ENCODE peak calls at places on chromosomes 1 and 21, in nine cellular contexts. M, D, Z, J, X, V, P, O and W are unnamed samples.

GRCh38 chr1:213120961-213121360 is 69.9 kb downstream of the RPS6KC1 start:
- DNase-seq in M (no peak), D (no peak), Z (no peak), J (no peak), X (no peak), V (no peak), P (no peak), O (no peak), W (no peak)

GRCh38 chr1:159943908-159944622 is 1.3 kb downstream of the IGSF9 start:
- DNase-seq in M (no peak), D (no peak), Z (no peak), J (no peak), X (no peak), V (no peak), P (no peak), O (no peak), W (no peak)

GRCh38 chr1:246497331-246497915 is 9.7 kb downstream of the SMYD3 start:
- DNase-seq in M (no peak), D (no peak), Z (no peak), J (no peak), X (no peak), V (no peak), P (no peak), O (no peak), W (no peak)

GRCh38 chr1:5994713-5995621 is 2.7 kb upstream of the NPHP4 start:
- DNase-seq in M (no peak), D (peak; percentile 57), Z (peak; percentile 50), J (no peak), X (no peak), V (no peak), P (peak; percentile 68), O (peak; percentile 69), W (no peak)

GRCh38 chr1:117600325-117600916 is 5.4 kb upstream of the TENT5C start:
- DNase-seq in M (peak; percentile 10), D (no peak), Z (no peak), J (no peak), X (peak; percentile 0), V (no peak), P (no peak), O (no peak), W (no peak)

GRCh38 chr1:30123036-30123535 is 600.3 kb downstream of the MATN1 start:
- DNase-seq in M (no peak), D (no peak), Z (no peak), J (no peak), X (no peak), V (no peak), P (no peak), O (no peak), W (no peak)

GRCh38 chr1:113106910-113107309 is 33.9 kb downstream of the LRIG2 start:
- DNase-seq in M (no peak), D (no peak), Z (no peak), J (no peak), X (no peak), V (no peak), P (no peak), O (no peak), W (no peak)

GRCh38 chr21:34141373-34141772 is 68.0 kb downstream of the MRPS6 start:
- DNase-seq in M (no peak), D (no peak), Z (no peak), J (peak; percentile 87), X (no peak), V (no peak), P (no peak), O (no peak), W (no peak)

GRCh38 chr1:197774691-197775281 is 494 bp downstream of the DENND1B start:
- DNase-seq in M (peak; percentile 52), D (peak; percentile 16), Z (peak; percentile 78), J (no peak), X (peak; percentile 63), V (peak; percentile 51), P (peak; percentile 92), O (peak; percentile 68), W (no peak)

GRCh38 chr1:197778326-197778922 is 3.1 kb upstream of the DENND1B start:
- DNase-seq in M (no peak), D (no peak), Z (no peak), J (no peak), X (no peak), V (no peak), P (no peak), O (no peak), W (no peak)

GRCh38 chr1:197773856-197774255 is 1.4 kb downstream of the DENND1B start:
- DNase-seq in M (no peak), D (no peak), Z (no peak), J (no peak), X (no peak), V (no peak), P (no peak), O (no peak), W (no peak)

GRCh38 chr1:197776348-197777082 is 1.2 kb upstream of the DENND1B start:
- DNase-seq in M (no peak), D (no peak), Z (no peak), J (no peak), X (no peak), V (no peak), P (no peak), O (no peak), W (no peak)

DNA sequence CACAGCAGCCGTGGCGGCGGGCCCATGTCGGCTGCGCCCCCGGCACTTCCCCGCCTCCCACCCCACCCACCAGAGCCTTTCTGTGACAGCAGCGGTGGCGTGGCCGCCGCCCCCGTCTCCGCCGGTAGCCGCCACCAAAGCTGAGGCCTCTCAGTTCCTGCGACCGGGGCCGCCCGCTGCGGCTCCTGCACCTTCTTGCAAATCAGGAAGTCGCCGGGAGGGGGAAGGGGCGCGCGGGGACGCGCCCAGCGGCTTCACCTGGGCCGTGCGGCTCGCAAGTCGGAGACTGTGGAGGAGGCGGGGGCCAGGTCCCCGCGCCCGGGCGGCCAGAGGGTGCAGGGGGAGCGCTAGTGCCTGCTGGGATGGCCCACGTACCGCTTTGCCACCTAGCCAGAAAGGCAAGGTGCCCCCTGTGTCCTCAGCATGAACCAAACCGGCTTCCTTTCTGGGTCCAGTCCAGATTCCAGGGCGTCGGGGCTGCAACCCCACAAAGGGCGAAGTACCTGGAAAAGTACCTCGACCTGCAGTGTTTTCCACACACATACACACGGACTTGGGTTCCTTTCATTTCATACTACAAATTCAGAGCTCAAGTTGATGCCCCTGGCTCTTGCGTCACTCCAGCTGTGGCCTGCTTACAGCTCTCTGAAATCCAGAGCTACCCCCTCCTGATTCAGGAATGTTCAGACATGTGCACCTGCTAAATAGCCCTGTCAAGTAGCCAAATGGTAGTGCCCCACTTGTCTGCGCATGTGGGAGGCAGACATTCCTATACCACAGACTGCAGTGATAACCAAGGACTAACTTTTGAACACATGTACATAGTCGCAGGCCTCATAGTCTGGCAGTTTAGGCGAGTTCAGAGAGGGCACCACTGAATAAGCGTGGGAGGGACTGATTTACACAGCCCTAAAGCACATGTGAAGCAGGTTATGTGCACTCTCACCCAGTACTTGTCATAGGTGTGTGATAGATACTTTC is at the start of gene DENND1B:
- DNase-seq in M (peak; percentile 77), D (peak; percentile 64), Z (peak; percentile 83), J (peak; percentile 94), X (peak; percentile 81), V (peak; percentile 60), P (peak; percentile 98), O (peak; percentile 95), W (peak; percentile 85)
- TF ChIP-seq CTCF in M (no peak), D (peak; percentile 15), Z (peak; percentile 16), J (no peak), X (no peak), V (no peak), P (peak; percentile 15), O (peak; percentile 12), W (no peak)

GRCh38 chr1:25523512-25523911 is 19.9 kb upstream of the LDLRAP1 start:
- DNase-seq in M (no peak), D (no peak), Z (no peak), J (no peak), X (no peak), V (no peak), P (no peak), O (no peak), W (no peak)
- TF ChIP-seq CTCF in M (no peak), D (no peak), Z (no peak), J (no peak), X (no peak), V (no peak), P (no peak), O (no peak), W (no peak)

DNA sequence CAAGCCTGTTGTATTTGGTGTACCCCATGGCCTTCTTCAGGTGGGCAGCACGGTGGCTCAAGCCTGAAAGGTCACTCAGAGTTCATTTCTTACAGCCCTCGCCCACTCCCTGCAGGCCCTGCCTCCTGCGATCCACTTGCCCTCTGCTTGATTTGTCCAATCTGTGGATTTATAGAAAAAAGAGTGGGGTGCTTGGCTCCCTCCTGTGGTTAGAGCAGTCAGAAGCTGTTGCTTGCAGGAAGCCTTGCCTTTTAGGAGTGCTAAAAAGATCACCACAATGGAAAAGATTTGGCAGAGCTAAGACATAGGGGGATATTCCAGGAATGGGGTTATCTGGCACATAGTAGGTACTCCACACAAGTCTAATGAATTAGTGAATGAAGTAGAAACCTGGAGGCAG is 108.0 kb upstream of the TRABD2B start:
- DNase-seq in M (no peak), D (no peak), Z (no peak), J (no peak), X (no peak), V (no peak), P (no peak), O (no peak), W (no peak)
- TF ChIP-seq CTCF in M (no peak), D (no peak), Z (peak; percentile 4), J (no peak), X (no peak), V (no peak), P (no peak), O (no peak), W (peak; percentile 13)

GRCh38 chr1:54375331-54376084 is 30.7 kb downstream of the SSBP3 start:
- DNase-seq in M (no peak), D (no peak), Z (no peak), J (no peak), X (no peak), V (no peak), P (no peak), O (no peak), W (no peak)
- TF ChIP-seq CTCF in M (no peak), D (no peak), Z (no peak), J (no peak), X (no peak), V (no peak), P (no peak), O (no peak), W (no peak)